ENCODE peak calls at places on chromosome 4, in four cellular contexts. V is CD4-positive, alpha-beta T cell; Y is transverse colon; M is astrocyte. T is an unnamed sample.

GRCh38 chr4:24644983-24645764 is 60.8 kb upstream of the DHX15 start:
- DNase-seq in M (peak), Y (no peak), V (no peak), T (no peak)

GRCh38 chr4:138759508-138759907 is 256.1 kb upstream of the NOCT start:
- DNase-seq in M (no peak), V (no peak), Y (no peak), T (no peak)

GRCh38 chr4:7384929-7385890 is 49.5 kb downstream of the PSAPL1 start:
- DNase-seq in V (no peak), M (no peak), Y (no peak), T (peak)

GRCh38 chr4:98928131-98928504 is 815 bp downstream of the EIF4E start:
- DNase-seq in V (peak), Y (peak), M (peak), T (peak)

GRCh38 chr4:99934891-99935290 is 11.5 kb downstream of the DNAJB14 start:
- DNase-seq in Y (no peak), M (no peak), V (no peak), T (no peak)

GRCh38 chr4:7384003-7384928 is 50.5 kb downstream of the PSAPL1 start:
- DNase-seq in M (no peak), Y (peak), V (no peak), T (peak)

GRCh38 chr4:176792348-176793059 is at the start of gene VEGFC:
- DNase-seq in V (no peak), M (no peak), Y (peak), T (peak)

GRCh38 chr4:38255572-38255971 is 295.4 kb downstream of the PTTG2 start:
- DNase-seq in M (no peak), Y (no peak), V (no peak), T (no peak)

GRCh38 chr4:106365613-106366012 is 3.0 kb downstream of the GIMD1 start:
- DNase-seq in V (no peak), Y (no peak), M (peak), T (no peak)

GRCh38 chr4:21205821-21206531 is 505.7 kb downstream of the PACRGL start:
- DNase-seq in V (no peak), M (no peak), Y (no peak), T (no peak)

GRCh38 chr4:38334791-38335190 is 329.2 kb upstream of the KLF3 start:
- DNase-seq in M (no peak), Y (no peak), V (no peak), T (no peak)

GRCh38 chr4:159280442-159281172 is 177.7 kb downstream of the RAPGEF2 start:
- DNase-seq in V (no peak), M (no peak), Y (no peak), T (no peak)

GRCh38 chr4:95546866-95547707 is 1.7 kb downstream of the UNC5C start:
- DNase-seq in V (no peak), M (no peak), Y (no peak), T (no peak)

GRCh38 chr4:10416441-10416840 is 40.8 kb downstream of the ZNF518B start:
- DNase-seq in Y (no peak), V (no peak), M (no peak), T (no peak)

GRCh38 chr4:122759639-122760310 is 27.3 kb downstream of the BBS12 start:
- DNase-seq in M (no peak), V (no peak), Y (no peak), T (no peak)
- TF ChIP-seq CTCF in M (peak), V (no peak), Y (no peak), T (peak)

GRCh38 chr4:78310732-78311100 is 240.9 kb upstream of the ANXA3 start:
- DNase-seq in M (no peak), V (no peak), Y (no peak), T (no peak)

GRCh38 chr4:78310056-78310731 is 241.4 kb upstream of the ANXA3 start:
- DNase-seq in V (no peak), M (no peak), Y (no peak), T (no peak)

GRCh38 chr4:78312989-78313753 is 238.4 kb upstream of the ANXA3 start:
- DNase-seq in M (no peak), Y (no peak), V (no peak), T (no peak)

GRCh38 chr4:78309352-78309751 is 242.2 kb upstream of the ANXA3 start:
- DNase-seq in Y (no peak), V (no peak), M (no peak), T (no peak)

DNA sequence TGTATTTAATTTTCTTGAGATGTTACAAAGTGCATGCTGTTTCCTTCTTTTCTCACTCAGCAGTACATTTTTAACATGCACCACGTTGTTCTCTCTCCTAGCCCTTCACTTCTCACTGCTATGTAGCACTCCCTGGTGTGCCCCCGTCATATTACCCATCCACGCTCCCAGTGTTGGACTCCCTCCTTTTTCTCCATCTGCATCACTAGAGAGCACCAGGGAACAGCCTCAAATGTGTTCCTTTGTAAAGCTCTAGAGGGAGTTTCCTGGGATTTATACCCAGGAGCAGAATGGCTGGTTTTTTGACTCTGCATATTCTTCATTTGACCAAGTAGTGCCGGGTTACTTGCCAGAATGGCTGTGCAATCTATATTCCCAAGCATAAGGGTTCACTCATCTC is 240.3 kb upstream of the ANXA3 start:
- DNase-seq in V (no peak), M (no peak), Y (no peak), T (no peak)
- TF ChIP-seq CTCF in V (no peak), M (no peak), Y (no peak), T (no peak)

DNA sequence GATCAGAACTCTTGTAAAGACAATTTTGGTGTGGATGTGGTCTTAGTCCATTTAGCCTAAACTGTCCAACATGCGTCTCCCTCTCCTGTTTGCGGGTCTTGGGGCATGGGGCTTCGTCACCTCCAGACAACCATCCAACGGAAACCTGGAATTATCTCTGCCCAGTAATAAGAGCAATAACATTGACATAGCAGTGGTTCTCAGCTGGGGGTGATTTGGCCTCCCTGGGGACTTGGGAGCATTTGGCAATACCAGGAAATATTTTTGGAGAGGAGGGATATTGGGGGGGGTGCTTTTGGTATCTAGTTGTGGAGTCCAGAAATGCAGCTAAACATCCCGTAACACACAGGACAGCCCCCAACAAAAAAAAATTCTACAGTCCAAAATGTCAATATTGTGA is 47.2 kb downstream of the SEL1L3 start:
- DNase-seq in V (no peak), M (peak), Y (no peak), T (no peak)
- TF ChIP-seq CTCF in V (no peak), M (no peak), Y (no peak), T (no peak)

DNA sequence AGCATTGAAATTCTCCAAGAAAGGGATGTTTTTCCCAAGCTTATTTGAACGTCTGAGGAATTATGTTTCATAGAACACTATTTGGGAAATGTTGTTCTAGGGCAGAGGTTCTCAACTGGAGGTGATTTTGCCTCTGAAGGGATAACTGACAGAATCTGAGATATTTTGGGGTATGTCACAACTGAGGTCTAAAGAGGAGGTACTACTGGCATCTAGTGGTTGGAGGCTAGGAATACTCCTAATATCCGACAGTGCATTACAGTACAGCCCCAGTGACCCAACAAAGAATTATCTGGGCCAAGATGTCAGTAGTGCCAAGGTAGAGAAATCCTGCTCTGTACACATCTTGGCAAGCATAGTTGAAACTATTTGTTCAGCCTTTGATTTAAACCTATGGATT is 6.4 kb downstream of the HSPA4L start:
- DNase-seq in M (no peak), V (no peak), Y (no peak), T (no peak)
- TF ChIP-seq CTCF in M (no peak), V (no peak), Y (no peak), T (peak)

GRCh38 chr4:143512978-143513313 is 556 bp upstream of the SMARCA5 start:
- DNase-seq in V (no peak), M (peak), Y (no peak), T (no peak)
- TF ChIP-seq CTCF in V (no peak), M (no peak), Y (no peak), T (no peak)

GRCh38 chr4:163535657-163536056 is 41.2 kb downstream of the TMA16 start:
- DNase-seq in M (no peak), V (no peak), Y (no peak), T (no peak)
- TF ChIP-seq CTCF in M (no peak), V (no peak), Y (no peak), T (peak)